ENCODE peak calls at places on chromosome 7, in seven cellular contexts. One of them, this sample, is unnamed.

GRCh38 chr7:29851487-29851886 is 45.2 kb downstream of the WIPF3 start:
- DNase-seq in RWPE1: no peak
- DNase-seq in CD8-positive, alpha-beta memory T cell: no peak
- DNase-seq in heart right ventricle: peak
- DNase-seq in A549: no peak
- DNase-seq in HCT116: no peak
- DNase-seq in psoas muscle: no peak
- DNase-seq in this sample: no peak

GRCh38 chr7:49787980-49788379 is 14.5 kb downstream of the VWC2 start:
- DNase-seq in RWPE1: no peak
- DNase-seq in CD8-positive, alpha-beta memory T cell: no peak
- DNase-seq in heart right ventricle: peak
- DNase-seq in A549: no peak
- DNase-seq in HCT116: no peak
- DNase-seq in psoas muscle: no peak
- DNase-seq in this sample: no peak

GRCh38 chr7:25125137-25125946 is at the start of gene CYCS:
- DNase-seq in RWPE1: peak
- DNase-seq in CD8-positive, alpha-beta memory T cell: peak
- DNase-seq in heart right ventricle: peak
- DNase-seq in A549: peak
- DNase-seq in HCT116: peak
- DNase-seq in psoas muscle: peak
- DNase-seq in this sample: peak

GRCh38 chr7:147436718-147437117 is 1153.8 kb upstream of the C7orf33 start:
- DNase-seq in RWPE1: no peak
- DNase-seq in CD8-positive, alpha-beta memory T cell: no peak
- DNase-seq in heart right ventricle: no peak
- DNase-seq in A549: no peak
- DNase-seq in HCT116: no peak
- DNase-seq in psoas muscle: no peak
- DNase-seq in this sample: no peak

GRCh38 chr7:117872565-117873055 is 631 bp downstream of the CTTNBP2 start:
- DNase-seq in RWPE1: no peak
- DNase-seq in CD8-positive, alpha-beta memory T cell: no peak
- DNase-seq in heart right ventricle: peak
- DNase-seq in A549: no peak
- DNase-seq in HCT116: peak
- DNase-seq in psoas muscle: peak
- DNase-seq in this sample: no peak

GRCh38 chr7:156545989-156546388 is 94.6 kb upstream of the RNF32 start:
- DNase-seq in RWPE1: no peak
- DNase-seq in CD8-positive, alpha-beta memory T cell: no peak
- DNase-seq in heart right ventricle: no peak
- DNase-seq in A549: no peak
- DNase-seq in HCT116: no peak
- DNase-seq in psoas muscle: no peak
- DNase-seq in this sample: no peak

GRCh38 chr7:505171-505570 is 14.5 kb downstream of the PDGFA start:
- DNase-seq in RWPE1: no peak
- DNase-seq in CD8-positive, alpha-beta memory T cell: no peak
- DNase-seq in heart right ventricle: peak
- DNase-seq in A549: no peak
- DNase-seq in HCT116: no peak
- DNase-seq in psoas muscle: peak
- DNase-seq in this sample: no peak

GRCh38 chr7:77684030-77684429 is 12.2 kb upstream of the RSBN1L start:
- DNase-seq in RWPE1: no peak
- DNase-seq in CD8-positive, alpha-beta memory T cell: no peak
- DNase-seq in heart right ventricle: no peak
- DNase-seq in A549: no peak
- DNase-seq in HCT116: no peak
- DNase-seq in psoas muscle: peak
- DNase-seq in this sample: no peak

GRCh38 chr7:82081644-82082224 is 311.9 kb upstream of the HGF start:
- DNase-seq in RWPE1: no peak
- DNase-seq in CD8-positive, alpha-beta memory T cell: no peak
- DNase-seq in heart right ventricle: no peak
- DNase-seq in A549: no peak
- DNase-seq in HCT116: no peak
- DNase-seq in psoas muscle: peak
- DNase-seq in this sample: no peak

GRCh38 chr7:116772423-116772852 is 89.9 kb upstream of the CAPZA2 start:
- DNase-seq in RWPE1: peak
- DNase-seq in CD8-positive, alpha-beta memory T cell: no peak
- DNase-seq in heart right ventricle: no peak
- DNase-seq in A549: peak
- DNase-seq in HCT116: peak
- DNase-seq in psoas muscle: no peak
- DNase-seq in this sample: no peak

GRCh38 chr7:137325927-137326326 is 17.6 kb downstream of the PTN start:
- DNase-seq in RWPE1: no peak
- DNase-seq in CD8-positive, alpha-beta memory T cell: no peak
- DNase-seq in heart right ventricle: no peak
- DNase-seq in A549: no peak
- DNase-seq in HCT116: no peak
- DNase-seq in psoas muscle: no peak
- DNase-seq in this sample: no peak

GRCh38 chr7:151415375-151416112 is 5.7 kb upstream of the WDR86 start:
- DNase-seq in RWPE1: peak
- DNase-seq in CD8-positive, alpha-beta memory T cell: no peak
- DNase-seq in heart right ventricle: no peak
- DNase-seq in A549: no peak
- DNase-seq in HCT116: no peak
- DNase-seq in psoas muscle: peak
- DNase-seq in this sample: no peak

GRCh38 chr7:50121269-50121668 is 28.2 kb upstream of the ZPBP start:
- DNase-seq in RWPE1: no peak
- DNase-seq in CD8-positive, alpha-beta memory T cell: no peak
- DNase-seq in heart right ventricle: no peak
- DNase-seq in A549: no peak
- DNase-seq in HCT116: no peak
- DNase-seq in psoas muscle: no peak
- DNase-seq in this sample: no peak

GRCh38 chr7:135263321-135263970 is 29.8 kb downstream of the STRA8 start:
- DNase-seq in RWPE1: no peak
- DNase-seq in CD8-positive, alpha-beta memory T cell: no peak
- DNase-seq in heart right ventricle: no peak
- DNase-seq in A549: no peak
- DNase-seq in HCT116: no peak
- DNase-seq in psoas muscle: no peak
- DNase-seq in this sample: no peak

GRCh38 chr7:44967571-44968446 is 11.0 kb downstream of the MYO1G start:
- DNase-seq in RWPE1: no peak
- DNase-seq in CD8-positive, alpha-beta memory T cell: no peak
- DNase-seq in heart right ventricle: no peak
- DNase-seq in A549: peak
- DNase-seq in HCT116: no peak
- DNase-seq in psoas muscle: no peak
- DNase-seq in this sample: no peak

GRCh38 chr7:55540226-55540858 is 32.0 kb downstream of the VOPP1 start:
- DNase-seq in RWPE1: no peak
- DNase-seq in CD8-positive, alpha-beta memory T cell: no peak
- DNase-seq in heart right ventricle: no peak
- DNase-seq in A549: no peak
- DNase-seq in HCT116: no peak
- DNase-seq in psoas muscle: no peak
- DNase-seq in this sample: no peak

GRCh38 chr7:123580406-123581161 is 21.0 kb upstream of the ASB15 start:
- DNase-seq in RWPE1: peak
- DNase-seq in CD8-positive, alpha-beta memory T cell: no peak
- DNase-seq in heart right ventricle: no peak
- DNase-seq in A549: no peak
- DNase-seq in HCT116: peak
- DNase-seq in psoas muscle: no peak
- DNase-seq in this sample: no peak

GRCh38 chr7:73647725-73648592 is 19.7 kb upstream of the VPS37D start:
- DNase-seq in RWPE1: no peak
- DNase-seq in CD8-positive, alpha-beta memory T cell: no peak
- DNase-seq in heart right ventricle: no peak
- DNase-seq in A549: peak
- DNase-seq in HCT116: no peak
- DNase-seq in psoas muscle: no peak
- DNase-seq in this sample: peak

GRCh38 chr7:47091141-47091540 is 490.8 kb downstream of the TNS3 start:
- DNase-seq in RWPE1: no peak
- DNase-seq in CD8-positive, alpha-beta memory T cell: no peak
- DNase-seq in heart right ventricle: no peak
- DNase-seq in A549: no peak
- DNase-seq in HCT116: no peak
- DNase-seq in psoas muscle: no peak
- DNase-seq in this sample: no peak

GRCh38 chr7:116790025-116790424 is 72.4 kb upstream of the CAPZA2 start:
- DNase-seq in RWPE1: no peak
- DNase-seq in CD8-positive, alpha-beta memory T cell: no peak
- DNase-seq in heart right ventricle: no peak
- DNase-seq in A549: no peak
- DNase-seq in HCT116: no peak
- DNase-seq in psoas muscle: no peak
- DNase-seq in this sample: no peak

GRCh38 chr7:129644634-129645230 is 33.2 kb downstream of the NRF1 start:
- DNase-seq in RWPE1: peak
- DNase-seq in CD8-positive, alpha-beta memory T cell: no peak
- DNase-seq in heart right ventricle: no peak
- DNase-seq in A549: no peak
- DNase-seq in HCT116: peak
- DNase-seq in psoas muscle: no peak
- DNase-seq in this sample: peak

GRCh38 chr7:21256310-21256877 is 171.5 kb upstream of the SP4 start:
- DNase-seq in RWPE1: peak
- DNase-seq in CD8-positive, alpha-beta memory T cell: no peak
- DNase-seq in heart right ventricle: no peak
- DNase-seq in A549: peak
- DNase-seq in HCT116: peak
- DNase-seq in psoas muscle: no peak
- DNase-seq in this sample: peak

GRCh38 chr7:95592570-95592969 is 3.7 kb downstream of the PDK4 start:
- DNase-seq in RWPE1: no peak
- DNase-seq in CD8-positive, alpha-beta memory T cell: no peak
- DNase-seq in heart right ventricle: no peak
- DNase-seq in A549: no peak
- DNase-seq in HCT116: no peak
- DNase-seq in psoas muscle: no peak
- DNase-seq in this sample: no peak

GRCh38 chr7:95593343-95593742 is 3.0 kb downstream of the PDK4 start:
- DNase-seq in RWPE1: no peak
- DNase-seq in CD8-positive, alpha-beta memory T cell: no peak
- DNase-seq in heart right ventricle: no peak
- DNase-seq in A549: no peak
- DNase-seq in HCT116: no peak
- DNase-seq in psoas muscle: no peak
- DNase-seq in this sample: no peak

GRCh38 chr7:95596183-95597135 is at the start of gene PDK4:
- DNase-seq in RWPE1: peak
- DNase-seq in CD8-positive, alpha-beta memory T cell: no peak
- DNase-seq in heart right ventricle: peak
- DNase-seq in A549: peak
- DNase-seq in HCT116: peak
- DNase-seq in psoas muscle: peak
- DNase-seq in this sample: no peak

GRCh38 chr7:95595825-95596182 is 512 bp downstream of the PDK4 start:
- DNase-seq in RWPE1: no peak
- DNase-seq in CD8-positive, alpha-beta memory T cell: no peak
- DNase-seq in heart right ventricle: no peak
- DNase-seq in A549: peak
- DNase-seq in HCT116: no peak
- DNase-seq in psoas muscle: no peak
- DNase-seq in this sample: no peak

GRCh38 chr7:95594185-95594584 is 2.1 kb downstream of the PDK4 start:
- DNase-seq in RWPE1: no peak
- DNase-seq in CD8-positive, alpha-beta memory T cell: no peak
- DNase-seq in heart right ventricle: no peak
- DNase-seq in A549: no peak
- DNase-seq in HCT116: no peak
- DNase-seq in psoas muscle: peak
- DNase-seq in this sample: no peak
- H3K27ac ChIP-seq in RWPE1: no peak
- H3K27ac ChIP-seq in CD8-positive, alpha-beta memory T cell: no peak
- H3K27ac ChIP-seq in heart right ventricle: peak
- H3K27ac ChIP-seq in A549: no peak
- H3K27ac ChIP-seq in HCT116: no peak
- H3K27ac ChIP-seq in psoas muscle: peak
- H3K27ac ChIP-seq in this sample: no peak

GRCh38 chr7:64046041-64046389 is 781 bp downstream of the ZNF727 start:
- DNase-seq in RWPE1: no peak
- DNase-seq in CD8-positive, alpha-beta memory T cell: no peak
- DNase-seq in heart right ventricle: no peak
- DNase-seq in A549: no peak
- DNase-seq in HCT116: no peak
- DNase-seq in psoas muscle: no peak
- DNase-seq in this sample: no peak
- H3K27ac ChIP-seq in RWPE1: no peak
- H3K27ac ChIP-seq in CD8-positive, alpha-beta memory T cell: no peak
- H3K27ac ChIP-seq in heart right ventricle: no peak
- H3K27ac ChIP-seq in A549: no peak
- H3K27ac ChIP-seq in HCT116: no peak
- H3K27ac ChIP-seq in psoas muscle: peak
- H3K27ac ChIP-seq in this sample: no peak

DNA sequence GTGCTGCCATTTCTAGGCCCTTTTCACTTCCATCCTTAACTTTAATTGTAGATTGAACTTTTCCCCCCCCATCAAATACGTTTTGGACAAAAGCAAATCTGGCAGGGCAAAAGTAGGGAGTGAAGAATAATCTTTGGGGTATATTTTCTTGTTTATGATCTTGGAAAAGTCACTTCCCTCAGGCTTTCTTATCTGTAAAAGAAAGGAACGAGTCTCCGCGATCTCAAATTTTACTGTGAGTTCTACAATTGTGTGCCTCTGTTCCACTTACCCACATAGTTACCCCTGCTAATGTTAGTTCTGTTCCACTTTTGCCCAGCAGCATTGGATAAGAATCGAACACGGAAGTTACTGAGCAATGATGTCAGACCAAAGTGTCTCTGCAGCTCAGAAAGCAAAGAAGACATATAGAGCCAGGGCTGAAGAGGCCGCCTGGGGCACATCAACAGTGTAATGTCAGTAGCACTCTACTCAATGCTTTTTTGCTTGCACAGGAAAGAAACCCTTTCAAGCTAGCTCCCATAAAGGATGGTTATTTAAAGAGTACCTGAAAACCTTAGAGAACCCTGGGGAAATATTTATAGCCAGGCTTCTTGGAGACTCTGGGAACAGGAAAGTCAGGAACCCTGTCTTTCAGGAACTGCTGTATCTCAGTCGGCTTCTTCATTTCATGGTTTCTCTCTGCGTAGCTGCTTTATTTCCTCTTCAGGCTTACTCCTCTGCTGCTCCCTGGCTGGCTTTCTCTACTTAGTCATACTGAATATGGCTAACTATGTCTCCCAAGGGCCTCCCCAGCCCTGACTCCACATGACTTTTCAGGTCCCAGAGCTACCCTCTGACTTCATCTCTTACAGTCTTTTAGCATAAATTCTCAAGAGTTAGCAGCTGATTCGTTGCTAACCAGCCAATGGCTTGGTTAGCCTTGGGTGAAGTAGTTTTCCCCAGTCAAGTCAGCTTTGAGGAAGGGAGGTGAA is 123.7 kb upstream of the FAM3C start:
- DNase-seq in RWPE1: no peak
- DNase-seq in CD8-positive, alpha-beta memory T cell: no peak
- DNase-seq in heart right ventricle: peak
- DNase-seq in A549: no peak
- DNase-seq in HCT116: no peak
- DNase-seq in psoas muscle: no peak
- DNase-seq in this sample: no peak
- H3K27ac ChIP-seq in RWPE1: no peak
- H3K27ac ChIP-seq in CD8-positive, alpha-beta memory T cell: no peak
- H3K27ac ChIP-seq in heart right ventricle: no peak
- H3K27ac ChIP-seq in A549: no peak
- H3K27ac ChIP-seq in HCT116: no peak
- H3K27ac ChIP-seq in psoas muscle: no peak
- H3K27ac ChIP-seq in this sample: no peak

GRCh38 chr7:98617051-98617959 is at the start of gene NPTX2:
- DNase-seq in RWPE1: peak
- DNase-seq in CD8-positive, alpha-beta memory T cell: no peak
- DNase-seq in heart right ventricle: peak
- DNase-seq in A549: no peak
- DNase-seq in HCT116: no peak
- DNase-seq in psoas muscle: peak
- DNase-seq in this sample: no peak
- H3K27ac ChIP-seq in RWPE1: peak
- H3K27ac ChIP-seq in CD8-positive, alpha-beta memory T cell: no peak
- H3K27ac ChIP-seq in heart right ventricle: no peak
- H3K27ac ChIP-seq in A549: no peak
- H3K27ac ChIP-seq in HCT116: no peak
- H3K27ac ChIP-seq in psoas muscle: no peak
- H3K27ac ChIP-seq in this sample: no peak

This sample was measured in CD4-positive, alpha-beta memory T cell.